ENCODE peak calls at places on chromosomes 3 and 15, in ten cellular contexts. O is stimulated activated naive CD8-positive, alpha-beta T cell treated with anti-CD3 and anti-CD28 coated beads, Interleukin-15, Interleukin-2, amounts not matched to agents 100 U/mL and 50 U/mL, for 24 hours; E is progenitor cell of endocrine pancreas; S is GM23338; N is ELF-1; Z is stimulated activated CD4-positive, alpha-beta T cell treated with anti-CD3 and anti-CD28 coated beads, Interleukin-1b, Interleukin-23, amount 100 ng/mL, for 24 hours; Q is T-helper 17 cell; C is iris pigment epithelial cell; G is left colon; I is cardiac muscle cell. J is an unnamed sample.

GRCh38 chr15:61749169-61749568 is 311.1 kb downstream of the VPS13C start:
- DNase-seq in O (no peak), E (no peak), S (no peak), N (no peak), Z (no peak), Q (no peak), C (no peak), G (peak; percentile 14), I (no peak), J (no peak)

GRCh38 chr15:78316211-78317077 is 17.0 kb upstream of the SKIC8 start:
- DNase-seq in O (no peak), E (no peak), S (peak; percentile 56), N (peak; percentile 91), Z (no peak), Q (no peak), C (no peak), G (peak; percentile 73), I (no peak), J (peak; percentile 61)

GRCh38 chr15:94205366-94205765 is 26.0 kb upstream of the MCTP2 start:
- DNase-seq in O (peak; percentile 42), E (no peak), S (peak; percentile 7), N (no peak), Z (no peak), Q (no peak), C (no peak), G (no peak), I (no peak), J (peak; percentile 5)

GRCh38 chr3:46463120-46463867 is 1.4 kb downstream of the LTF start:
- DNase-seq in O (no peak), E (no peak), S (no peak), N (no peak), Z (no peak), Q (no peak), C (no peak), G (no peak), I (no peak), J (no peak)

GRCh38 chr3:24088782-24089181 is 143.7 kb downstream of the NR1D2 start:
- DNase-seq in O (no peak), E (no peak), S (peak; percentile 63), N (no peak), Z (no peak), Q (no peak), C (peak; percentile 54), G (no peak), I (peak; percentile 58), J (no peak)

GRCh38 chr3:4394048-4394447 is 73.0 kb downstream of the SUMF1 start:
- DNase-seq in O (peak; percentile 37), E (no peak), S (no peak), N (no peak), Z (no peak), Q (no peak), C (peak; percentile 78), G (no peak), I (peak; percentile 65), J (no peak)

GRCh38 chr15:63870403-63871209 is 36.9 kb upstream of the HERC1 start:
- DNase-seq in O (no peak), E (peak; percentile 66), S (peak; percentile 76), N (peak; percentile 80), Z (no peak), Q (no peak), C (peak; percentile 87), G (peak; percentile 24), I (peak; percentile 88), J (peak; percentile 90)

GRCh38 chr3:59938857-59939256 is 889.0 kb upstream of the CFAP20DC start:
- DNase-seq in O (no peak), E (no peak), S (no peak), N (no peak), Z (no peak), Q (no peak), C (no peak), G (no peak), I (no peak), J (no peak)

GRCh38 chr15:100973351-100974034 is 54.3 kb downstream of the LRRK1 start:
- DNase-seq in O (no peak), E (peak; percentile 25), S (peak; percentile 63), N (peak; percentile 49), Z (no peak), Q (no peak), C (no peak), G (peak; percentile 50), I (peak; percentile 10), J (peak; percentile 82)

GRCh38 chr3:30567139-30567753 is 39.2 kb upstream of the TGFBR2 start:
- DNase-seq in O (no peak), E (no peak), S (peak; percentile 49), N (peak; percentile 40), Z (no peak), Q (no peak), C (no peak), G (no peak), I (no peak), J (no peak)

GRCh38 chr3:15287565-15288330 is 44.6 kb downstream of the SH3BP5 start:
- DNase-seq in O (no peak), E (no peak), S (no peak), N (no peak), Z (no peak), Q (no peak), C (peak; percentile 96), G (no peak), I (peak; percentile 98), J (no peak)